ENCODE peak calls at places on chromosomes 6 and 20, in four cellular contexts. M, C, N and E are unnamed samples.

GRCh38 chr6:37713529-37714119 is 15.9 kb upstream of the MDGA1 start:
- DNase-seq in M (no peak), C (no peak), N (peak; percentile 71), E (peak; percentile 62)

GRCh38 chr20:9163995-9164394 is 95.1 kb downstream of the PLCB4 start:
- DNase-seq in M (no peak), C (no peak), N (no peak), E (no peak)

GRCh38 chr6:150008588-150008987 is 16.7 kb downstream of the RAET1L start:
- DNase-seq in M (peak; percentile 69), C (peak; percentile 74), N (no peak), E (no peak)

GRCh38 chr20:19223640-19224039 is 11.2 kb downstream of the SLC24A3 start:
- DNase-seq in M (no peak), C (no peak), N (no peak), E (no peak)

GRCh38 chr6:164570791-164571190 is 738.6 kb downstream of the C6orf118 start:
- DNase-seq in M (no peak), C (no peak), N (no peak), E (no peak)

GRCh38 chr20:19835533-19836222 is 77.6 kb downstream of the RIN2 start:
- DNase-seq in M (no peak), C (no peak), N (no peak), E (no peak)

GRCh38 chr20:40689100-40689942 is at the start of gene MAFB:
- DNase-seq in M (peak; percentile 68), C (peak; percentile 78), N (no peak), E (peak; percentile 96)

GRCh38 chr6:63764318-63764916 is 128.8 kb downstream of the PHF3 start:
- DNase-seq in M (no peak), C (no peak), N (peak; percentile 37), E (peak; percentile 70)

GRCh38 chr6:99547526-99547925 is 20.9 kb downstream of the CCNC start:
- DNase-seq in M (no peak), C (no peak), N (no peak), E (no peak)

GRCh38 chr20:44819936-44820335 is 9.6 kb upstream of the RIMS4 start:
- DNase-seq in M (no peak), C (no peak), N (no peak), E (no peak)

GRCh38 chr20:39876974-39877615 is 811.9 kb downstream of the MAFB start:
- DNase-seq in M (no peak), C (no peak), N (no peak), E (no peak)

GRCh38 chr20:62143976-62144825 is 632 bp downstream of the SS18L1 start:
- DNase-seq in M (peak; percentile 65), C (peak; percentile 75), N (no peak), E (peak; percentile 72)

GRCh38 chr6:36241728-36242127 is 28.1 kb upstream of the PNPLA1 start:
- DNase-seq in M (no peak), C (no peak), N (no peak), E (peak; percentile 23)

GRCh38 chr20:33076662-33077398 is 2.6 kb upstream of the BPIFB4 start:
- DNase-seq in M (peak; percentile 26), C (peak; percentile 61), N (no peak), E (peak; percentile 9)
- TF ChIP-seq CTCF in M (peak; percentile 27), C (peak; percentile 38), N (peak; percentile 74), E (peak; percentile 47)

DNA sequence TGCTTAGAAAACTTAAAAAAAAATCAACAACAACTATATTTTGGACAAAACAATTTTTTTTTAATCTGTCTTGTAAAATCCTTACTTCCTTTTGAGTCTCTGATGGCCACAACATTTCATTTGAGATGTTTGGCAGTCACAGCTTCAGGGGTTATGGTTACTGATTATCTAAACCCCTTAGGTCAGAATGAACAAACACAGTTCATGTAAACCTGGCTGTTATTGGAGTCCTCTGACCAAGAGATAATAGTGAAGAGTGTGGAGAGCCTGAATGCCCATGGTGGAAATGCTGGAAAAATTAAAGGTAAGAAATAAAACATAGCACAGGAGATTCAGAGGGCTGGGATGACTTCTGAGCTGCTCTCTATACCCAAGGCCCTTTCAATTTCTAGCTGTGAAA is 38.2 kb downstream of the TMX4 start:
- DNase-seq in M (no peak), C (no peak), N (no peak), E (no peak)
- TF ChIP-seq CTCF in M (no peak), C (no peak), N (no peak), E (no peak)

DNA sequence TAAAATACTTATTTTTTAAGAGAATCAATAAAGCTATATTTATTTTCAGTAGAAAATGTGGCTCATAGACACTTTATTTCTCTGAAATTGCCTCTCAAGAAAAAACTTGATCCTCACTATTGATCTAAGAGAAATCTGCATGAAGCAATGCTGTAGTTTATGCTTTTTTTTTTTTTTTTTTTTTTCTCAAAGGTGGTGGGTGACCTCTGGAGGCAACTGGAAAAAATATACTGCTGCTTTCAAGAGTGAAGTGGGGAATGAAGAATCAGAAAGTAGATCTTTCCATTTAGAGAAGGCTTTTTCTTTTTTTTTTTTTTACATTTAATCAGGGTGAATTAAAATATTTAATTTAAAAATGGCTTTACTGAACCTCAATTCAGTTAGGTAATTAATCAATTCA is 169.3 kb downstream of the SLC16A10 start:
- DNase-seq in M (no peak), C (no peak), N (no peak), E (peak; percentile 44)
- TF ChIP-seq CTCF in M (no peak), C (no peak), N (peak; percentile 58), E (peak; percentile 25)

GRCh38 chr6:109595998-109596397 is 95.0 kb downstream of the AK9 start:
- DNase-seq in M (peak; percentile 35), C (peak; percentile 27), N (peak; percentile 37), E (peak; percentile 81)
- TF ChIP-seq CTCF in M (no peak), C (peak; percentile 45), N (peak; percentile 81), E (peak; percentile 80)

DNA sequence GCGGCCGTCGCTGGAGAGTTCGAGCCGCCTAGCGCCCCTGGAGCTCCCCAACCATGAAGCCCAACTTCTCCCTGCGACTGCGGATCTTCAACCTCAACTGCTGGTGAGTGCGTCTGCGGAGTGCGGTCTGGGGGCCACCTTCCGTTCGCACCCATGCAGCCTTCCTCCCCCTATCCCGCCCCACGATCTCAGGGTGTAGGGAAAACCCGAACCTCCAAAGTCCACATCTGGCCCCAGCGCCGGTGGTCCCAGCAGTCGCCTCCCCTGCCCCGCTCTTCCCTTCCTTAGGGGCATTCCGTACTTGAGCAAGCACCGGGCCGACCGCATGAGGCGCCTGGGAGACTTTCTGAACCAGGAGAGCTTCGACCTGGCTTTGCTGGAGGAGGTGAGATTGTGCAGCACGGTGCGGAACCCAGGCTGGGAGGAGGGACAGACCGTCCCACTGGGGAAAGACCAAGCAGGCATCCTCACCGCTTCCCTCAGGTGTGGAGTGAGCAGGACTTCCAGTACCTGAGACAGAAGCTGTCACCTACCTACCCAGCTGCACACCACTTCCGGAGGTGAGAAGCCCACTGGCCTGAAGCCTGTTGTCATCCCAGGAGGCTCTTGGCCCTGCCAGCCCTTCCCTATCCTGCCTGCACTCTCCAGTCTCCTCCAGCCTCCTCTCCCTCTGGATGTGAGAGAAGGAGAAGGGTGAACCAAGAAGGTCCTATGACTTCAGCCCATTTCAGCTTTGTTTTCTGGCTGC is 719 bp downstream of the SMPD2 start:
- DNase-seq in M (peak; percentile 56), C (peak; percentile 69), N (no peak), E (peak; percentile 72)
- TF ChIP-seq CTCF in M (peak; percentile 33), C (no peak), N (no peak), E (peak; percentile 37)

GRCh38 chr6:142301421-142302391 is at the start of gene ADGRG6:
- DNase-seq in M (peak; percentile 65), C (peak; percentile 77), N (peak; percentile 23), E (peak; percentile 18)
- TF ChIP-seq CTCF in M (peak; percentile 24), C (no peak), N (peak; percentile 43), E (no peak)

DNA sequence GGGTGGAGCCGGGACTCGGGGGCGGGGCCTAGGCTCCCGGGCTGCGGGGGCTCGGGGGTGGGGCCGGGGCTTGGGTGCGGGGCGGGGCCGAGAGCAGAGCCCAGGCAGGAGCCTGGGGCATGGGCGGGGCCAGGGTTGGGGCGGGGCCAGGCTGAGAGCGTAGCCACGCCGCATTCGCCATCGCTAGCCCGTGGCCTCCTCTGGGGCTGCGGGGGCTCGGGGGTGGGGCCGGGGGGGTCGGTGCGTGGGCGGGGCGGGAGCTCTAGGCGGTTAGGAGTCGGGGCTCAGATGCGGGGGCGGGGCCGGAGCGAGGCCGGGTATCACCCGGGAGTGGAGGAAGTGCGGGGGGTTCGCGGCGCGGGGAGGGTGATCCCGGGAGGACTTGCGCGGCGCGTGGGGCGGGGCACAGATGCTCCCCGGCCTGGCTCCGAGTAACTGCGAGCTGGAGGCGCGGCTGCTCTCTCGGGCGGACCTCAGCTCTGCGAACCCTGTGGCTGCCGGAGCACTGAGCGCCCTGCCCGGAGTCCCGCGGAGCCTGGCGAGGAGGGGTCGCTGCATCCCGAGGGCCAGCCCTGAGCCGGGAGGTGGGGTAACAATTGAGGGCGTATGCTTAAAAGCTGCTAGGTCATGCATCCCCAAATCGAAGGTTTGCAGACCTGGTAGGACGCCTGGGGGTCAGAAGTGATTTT is 434 bp upstream of the ECI2 start:
- DNase-seq in M (peak; percentile 97), C (peak; percentile 84), N (peak; percentile 87), E (peak; percentile 97)
- TF ChIP-seq CTCF in M (no peak), C (no peak), N (peak; percentile 23), E (no peak)

DNA sequence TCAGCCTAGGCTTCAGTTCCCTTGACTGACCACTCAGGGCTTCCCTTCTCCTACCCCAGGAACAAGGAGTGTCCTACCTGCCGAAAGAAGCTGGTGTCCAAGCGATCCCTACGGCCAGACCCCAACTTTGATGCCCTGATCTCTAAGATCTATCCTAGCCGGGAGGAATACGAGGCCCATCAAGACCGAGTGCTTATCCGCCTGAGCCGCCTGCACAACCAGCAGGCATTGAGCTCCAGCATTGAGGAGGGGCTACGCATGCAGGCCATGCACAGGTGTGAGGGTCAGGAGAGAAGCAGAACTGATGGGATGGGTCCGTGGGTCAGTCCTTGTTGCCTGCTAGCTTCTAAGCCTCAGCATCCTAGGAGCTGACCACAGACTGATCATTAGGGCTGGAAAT is 1.6 kb downstream of the RING1 start:
- DNase-seq in M (no peak), C (no peak), N (no peak), E (no peak)
- TF ChIP-seq CTCF in M (no peak), C (no peak), N (no peak), E (no peak)